ENCODE peak calls at places on chromosomes 12 and 14, in eight cellular contexts. L is adrenal gland, M is lung, S is A549, R is HCT116, O is heart right ventricle, T is transverse colon, G is tibial nerve. Q is an unnamed sample.

GRCh38 chr12:95214466-95214865 is 2.8 kb downstream of the FGD6 start:
- DNase-seq in L (no peak), M (no peak), S (no peak), R (no peak), O (no peak), T (no peak), G (no peak), Q (no peak)

GRCh38 chr12:100391856-100392255 is 35.0 kb downstream of the SLC17A8 start:
- DNase-seq in L (peak), M (no peak), S (peak), R (no peak), O (no peak), T (peak), G (peak), Q (no peak)

GRCh38 chr14:36935976-36936678 is 236.3 kb downstream of the SLC25A21 start:
- DNase-seq in L (no peak), M (no peak), S (peak), R (no peak), O (no peak), T (no peak), G (no peak), Q (no peak)

GRCh38 chr12:32444895-32445294 is 45.5 kb downstream of the FGD4 start:
- DNase-seq in L (no peak), M (no peak), S (peak), R (peak), O (no peak), T (no peak), G (no peak), Q (no peak)

GRCh38 chr12:53536962-53537361 is 29.7 kb upstream of the NPFF start:
- DNase-seq in L (no peak), M (peak), S (no peak), R (no peak), O (no peak), T (no peak), G (no peak), Q (no peak)

GRCh38 chr12:112153900-112154234 is 28.5 kb downstream of the TRAFD1 start:
- DNase-seq in L (no peak), M (no peak), S (no peak), R (no peak), O (no peak), T (no peak), G (no peak), Q (no peak)

GRCh38 chr12:3366451-3367155 is 124.4 kb upstream of the PRMT8 start:
- DNase-seq in L (no peak), M (no peak), S (no peak), R (no peak), O (no peak), T (no peak), G (no peak), Q (peak)

GRCh38 chr14:28777773-28778606 is 11.4 kb downstream of the FOXG1 start:
- DNase-seq in L (no peak), M (no peak), S (no peak), R (no peak), O (no peak), T (no peak), G (no peak), Q (no peak)

GRCh38 chr14:61570188-61570960 is 124.9 kb upstream of the HIF1A start:
- DNase-seq in L (no peak), M (no peak), S (no peak), R (no peak), O (no peak), T (no peak), G (no peak), Q (no peak)

GRCh38 chr12:132561784-132562156 is 48.6 kb downstream of the LRCOL1 start:
- DNase-seq in L (peak), M (no peak), S (peak), R (no peak), O (no peak), T (no peak), G (no peak), Q (no peak)

GRCh38 chr12:14756331-14757143 is 46.7 kb downstream of the WBP11 start:
- DNase-seq in L (peak), M (no peak), S (peak), R (no peak), O (no peak), T (no peak), G (no peak), Q (no peak)

GRCh38 chr14:65170768-65171251 is 68.5 kb upstream of the MAX start:
- DNase-seq in L (peak), M (no peak), S (peak), R (no peak), O (peak), T (peak), G (no peak), Q (no peak)

GRCh38 chr12:112176321-112177010 is 51.1 kb downstream of the TRAFD1 start:
- DNase-seq in L (no peak), M (no peak), S (no peak), R (no peak), O (no peak), T (no peak), G (no peak), Q (no peak)

GRCh38 chr14:50972734-50973133 is 28.5 kb upstream of the PYGL start:
- DNase-seq in L (no peak), M (no peak), S (no peak), R (no peak), O (no peak), T (no peak), G (no peak), Q (no peak)

GRCh38 chr14:71481215-71481614 is 451.0 kb upstream of the RGS6 start:
- DNase-seq in L (no peak), M (no peak), S (no peak), R (no peak), O (no peak), T (no peak), G (no peak), Q (no peak)

GRCh38 chr12:128268348-128268725 is 1.4 kb downstream of the TMEM132C start:
- DNase-seq in L (no peak), M (no peak), S (no peak), R (no peak), O (no peak), T (no peak), G (no peak), Q (no peak)

GRCh38 chr14:49621114-49621881 is 699 bp downstream of the MGAT2 start:
- DNase-seq in L (peak), M (peak), S (peak), R (no peak), O (peak), T (peak), G (peak), Q (peak)

GRCh38 chr14:68358978-68359861 is 433.6 kb downstream of the ZFP36L1 start:
- DNase-seq in L (no peak), M (no peak), S (no peak), R (no peak), O (no peak), T (no peak), G (no peak), Q (no peak)

GRCh38 chr12:10136637-10137205 is 6.7 kb upstream of the CLEC7A start:
- DNase-seq in L (no peak), M (no peak), S (no peak), R (no peak), O (no peak), T (no peak), G (no peak), Q (no peak)

GRCh38 chr12:62588916-62589315 is 122.3 kb downstream of the MON2 start:
- DNase-seq in L (no peak), M (no peak), S (peak), R (no peak), O (no peak), T (no peak), G (no peak), Q (no peak)

GRCh38 chr12:75585309-75585708 is 73.9 kb upstream of the KRR1 start:
- DNase-seq in L (no peak), M (no peak), S (peak), R (peak), O (no peak), T (no peak), G (no peak), Q (no peak)

DNA sequence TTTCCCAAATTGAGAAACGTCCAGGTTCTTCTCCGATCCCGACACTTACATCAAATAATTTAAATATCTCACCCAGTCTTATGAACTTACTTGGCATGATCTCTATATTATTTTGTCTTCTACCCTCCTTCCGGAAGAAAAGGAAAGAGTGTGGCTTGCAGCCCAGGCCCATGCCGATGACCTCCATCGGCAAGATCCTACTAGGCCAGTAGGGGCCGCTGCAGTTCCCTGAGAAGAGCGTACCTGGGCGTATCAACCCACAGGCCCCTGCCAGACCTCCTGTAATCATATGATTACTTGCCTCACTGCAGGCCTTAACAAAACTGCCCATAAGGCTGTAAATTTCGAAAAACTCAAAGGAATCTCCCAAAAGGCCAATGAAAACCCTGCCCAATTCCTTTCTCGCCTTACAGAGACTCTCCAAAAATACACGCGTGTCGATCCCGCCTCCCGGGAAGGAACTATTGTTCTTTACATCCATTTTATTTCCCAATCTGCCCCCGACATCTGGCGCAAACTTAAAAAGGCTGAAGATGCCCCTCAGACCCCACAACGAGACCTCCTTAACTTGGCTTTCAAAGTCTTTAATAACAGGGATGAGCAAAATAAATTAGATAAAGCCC is 69.6 kb downstream of the MOK start:
- DNase-seq in L (peak), M (peak), S (peak), R (peak), O (peak), T (peak), G (peak), Q (no peak)
- H3K4me3 ChIP-seq in L (no peak), M (no peak), S (no peak), R (no peak), O (peak), T (no peak), G (no peak), Q (peak)

GRCh38 chr14:93054006-93054405 is 61.7 kb downstream of the ITPK1 start:
- DNase-seq in L (no peak), M (no peak), S (no peak), R (no peak), O (no peak), T (peak), G (no peak), Q (no peak)
- TF ChIP-seq CTCF in L (no peak), M (no peak), S (no peak), R (no peak), O (no peak), T (no peak), G (no peak), Q (no peak)

DNA sequence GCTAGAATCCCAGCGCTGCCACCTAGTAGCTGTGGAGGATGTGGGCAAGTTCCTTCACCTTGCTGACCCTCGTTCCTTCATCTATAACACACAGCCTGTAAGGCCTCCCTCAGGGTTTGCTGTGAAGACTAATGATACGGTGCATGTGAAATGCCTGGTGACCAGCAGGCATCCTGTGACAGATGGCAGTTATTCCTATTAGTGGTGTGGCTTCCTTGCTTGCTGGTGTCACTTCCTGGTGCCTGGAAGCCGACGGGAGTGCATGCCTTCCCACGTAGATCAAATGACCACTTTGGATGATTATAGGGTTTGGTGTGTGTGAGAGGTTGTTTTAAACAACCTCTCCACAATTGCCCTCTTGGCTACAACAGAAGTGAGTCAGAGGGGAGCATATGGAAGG is 894.9 kb downstream of the VRK1 start:
- DNase-seq in L (no peak), M (no peak), S (no peak), R (no peak), O (no peak), T (no peak), G (no peak), Q (no peak)
- H3K27ac ChIP-seq in L (no peak), M (no peak), S (no peak), R (no peak), O (no peak), T (no peak), G (no peak), Q (no peak)

GRCh38 chr12:122067966-122068365 is 10.6 kb upstream of the MLXIP start:
- DNase-seq in L (peak), M (no peak), S (no peak), R (no peak), O (peak), T (peak), G (peak), Q (no peak)
- H3K4me3 ChIP-seq in L (peak), M (no peak), S (no peak), R (no peak), O (no peak), T (no peak), G (no peak), Q (peak)

GRCh38 chr14:23727566-23728335 is 91.6 kb downstream of the DHRS2 start:
- DNase-seq in L (peak), M (no peak), S (peak), R (peak), O (no peak), T (no peak), G (no peak), Q (no peak)
- TF ChIP-seq CTCF in L (peak), M (no peak), S (peak), R (peak), O (peak), T (no peak), G (no peak), Q (no peak)

DNA sequence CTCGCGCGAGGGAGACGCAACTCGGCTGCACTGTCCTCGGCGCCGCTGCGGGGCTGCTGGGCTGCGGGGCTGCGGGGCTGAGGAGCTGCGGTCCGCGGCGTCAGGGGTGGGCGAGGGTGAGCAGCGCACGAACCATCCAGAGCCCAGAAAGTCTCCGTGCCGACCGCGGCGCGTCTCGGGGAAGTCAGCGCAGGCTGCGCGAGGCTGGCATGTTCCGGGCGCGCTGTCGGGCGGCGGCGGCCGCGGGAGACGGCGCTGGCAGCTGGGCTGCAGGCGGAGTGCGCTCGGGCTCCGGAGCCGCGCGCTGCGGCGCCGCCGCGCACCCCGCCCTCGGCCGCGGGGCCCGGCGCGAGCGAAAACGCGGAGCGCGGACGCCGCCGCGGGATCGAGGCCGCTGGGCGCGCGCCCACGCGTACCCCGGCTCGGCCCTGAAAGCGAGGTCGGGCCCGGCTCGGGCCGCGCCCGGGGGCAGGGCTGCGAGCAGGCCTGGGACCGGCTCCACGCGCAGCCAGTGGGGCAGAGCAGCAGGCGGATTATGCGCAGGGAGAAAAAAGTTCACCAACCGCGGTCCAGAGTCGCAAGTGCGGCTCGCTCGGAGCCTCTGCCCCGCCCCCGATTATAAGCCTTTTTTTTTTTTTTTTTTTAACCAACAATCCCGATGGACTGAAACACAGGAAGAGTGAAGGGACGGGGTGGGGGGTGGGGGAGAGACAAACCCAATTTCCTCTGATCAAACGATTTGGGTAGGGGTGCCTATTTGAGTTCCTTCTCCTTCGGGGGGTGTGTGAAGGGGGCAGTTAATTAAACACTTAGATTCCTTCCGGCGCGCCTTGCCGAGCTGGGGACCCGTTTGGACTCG is at the start of gene PRICKLE1:
- DNase-seq in L (peak), M (no peak), S (peak), R (no peak), O (peak), T (peak), G (no peak), Q (peak)
- H3K27ac ChIP-seq in L (peak), M (peak), S (peak), R (no peak), O (peak), T (peak), G (peak), Q (no peak)

GRCh38 chr12:107339932-107340331 is 246.6 kb upstream of the CRY1 start:
- DNase-seq in L (no peak), M (no peak), S (no peak), R (no peak), O (no peak), T (no peak), G (no peak), Q (no peak)

GRCh38 chr12:107337354-107338095 is 244.2 kb upstream of the CRY1 start:
- DNase-seq in L (no peak), M (no peak), S (peak), R (no peak), O (no peak), T (no peak), G (no peak), Q (no peak)

GRCh38 chr12:107332726-107333125 is 239.4 kb upstream of the CRY1 start:
- DNase-seq in L (no peak), M (no peak), S (no peak), R (no peak), O (no peak), T (no peak), G (no peak), Q (no peak)

GRCh38 chr12:107335802-107336570 is 242.6 kb upstream of the CRY1 start:
- DNase-seq in L (no peak), M (no peak), S (peak), R (no peak), O (no peak), T (no peak), G (no peak), Q (no peak)

GRCh38 chr12:107336705-107337104 is 243.4 kb upstream of the CRY1 start:
- DNase-seq in L (no peak), M (no peak), S (no peak), R (no peak), O (no peak), T (no peak), G (no peak), Q (no peak)
- H3K4me3 ChIP-seq in L (no peak), M (no peak), S (no peak), R (no peak), O (no peak), T (no peak), G (no peak), Q (no peak)

GRCh38 chr12:6080149-6081045 is 44.1 kb downstream of the VWF start:
- DNase-seq in L (no peak), M (no peak), S (no peak), R (no peak), O (no peak), T (no peak), G (no peak), Q (no peak)
- TF ChIP-seq CTCF in L (no peak), M (no peak), S (no peak), R (no peak), O (no peak), T (no peak), G (no peak), Q (no peak)

DNA sequence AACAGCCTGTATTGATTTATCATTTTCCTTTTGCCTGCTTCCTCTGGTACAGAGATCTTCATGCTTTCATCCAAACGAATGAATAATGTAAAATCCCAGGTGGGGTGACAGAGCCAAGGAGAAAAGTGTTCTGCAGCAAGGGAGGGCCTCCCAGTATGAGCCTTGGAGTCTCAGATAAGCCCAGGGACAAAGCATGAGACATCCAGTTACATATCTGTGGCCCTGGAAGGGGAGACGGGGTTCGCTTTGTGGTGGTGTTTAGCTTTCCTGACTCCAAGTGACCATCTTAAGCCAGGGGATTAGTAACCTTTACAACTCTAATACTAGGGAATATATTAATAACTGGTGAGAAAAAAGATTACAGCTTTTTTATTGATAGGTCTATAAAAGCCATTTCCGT is 177.1 kb downstream of the ETV6 start:
- DNase-seq in L (peak), M (no peak), S (no peak), R (no peak), O (no peak), T (no peak), G (no peak), Q (no peak)
- H3K27ac ChIP-seq in L (peak), M (no peak), S (no peak), R (no peak), O (no peak), T (no peak), G (no peak), Q (peak)

Q was measured in coronary artery.